ENCODE peak calls at places on chromosomes 7 and 10, in five cellular contexts. C is GM23338; B is renal cortical epithelial cell; V is activated CD8-positive, alpha-beta memory T cell treated with anti-CD3 and anti-CD28 coated beads, Interleukin-2, amount 50 U/mL, for 4 hours; H is WTC11. M is an unnamed sample.

GRCh38 chr7:119175916-119176627 is 951.6 kb downstream of the ANKRD7 start:
- DNase-seq in H (peak), B (peak), C (peak), V (no peak), M (peak)

GRCh38 chr10:21452203-21452602 is 73.3 kb downstream of the SKIDA1 start:
- DNase-seq in B (no peak), H (no peak), V (no peak), C (peak), M (no peak)

GRCh38 chr7:3754488-3755365 is 453.7 kb downstream of the SDK1 start:
- DNase-seq in H (no peak), B (no peak), C (peak), V (no peak), M (no peak)

GRCh38 chr7:132782777-132783633 is 206.7 kb upstream of the PLXNA4 start:
- DNase-seq in C (no peak), B (peak), V (no peak), H (no peak), M (peak)

GRCh38 chr7:82247814-82248433 is 195.7 kb downstream of the CACNA2D1 start:
- DNase-seq in V (no peak), H (no peak), B (peak), C (peak), M (no peak)

GRCh38 chr10:122220736-122221135 is 50.4 kb upstream of the BTBD16 start:
- DNase-seq in V (no peak), H (no peak), C (no peak), B (no peak), M (no peak)

GRCh38 chr10:67256984-67257383 is 331.1 kb downstream of the LRRTM3 start:
- DNase-seq in V (no peak), C (no peak), H (no peak), B (no peak), M (no peak)

GRCh38 chr7:37327288-37327687 is 121.4 kb downstream of the ELMO1 start:
- DNase-seq in C (no peak), V (no peak), B (no peak), H (no peak), M (no peak)

GRCh38 chr7:50285259-50285658 is 19.3 kb upstream of the IKZF1 start:
- DNase-seq in V (no peak), C (no peak), H (no peak), B (no peak), M (no peak)

GRCh38 chr7:111752022-111752582 is 189.8 kb upstream of the IMMP2L start:
- DNase-seq in C (peak), H (peak), V (peak), B (no peak), M (no peak)

GRCh38 chr10:103545366-103545765 is 51.9 kb downstream of the NEURL1 start:
- DNase-seq in H (no peak), C (no peak), B (no peak), V (no peak), M (no peak)

GRCh38 chr10:16626697-16627096 is 105.0 kb upstream of the C1QL3 start:
- DNase-seq in H (peak), B (no peak), C (peak), V (no peak), M (no peak)

GRCh38 chr10:1104971-1105370 is 48.8 kb downstream of the WDR37 start:
- DNase-seq in H (no peak), V (no peak), B (no peak), C (no peak), M (no peak)

GRCh38 chr7:81445462-81445861 is 324.4 kb downstream of the HGF start:
- DNase-seq in C (no peak), B (no peak), V (no peak), H (no peak), M (no peak)

GRCh38 chr7:3710531-3710930 is 409.5 kb downstream of the SDK1 start:
- DNase-seq in B (no peak), C (no peak), V (no peak), H (no peak), M (no peak)

GRCh38 chr10:98425511-98426352 is 10.8 kb upstream of the PYROXD2 start:
- DNase-seq in C (peak), H (peak), B (peak), V (peak), M (no peak)

GRCh38 chr7:15168489-15168888 is 265.9 kb upstream of the DGKB start:
- DNase-seq in V (no peak), C (peak), B (peak), H (no peak), M (no peak)

GRCh38 chr7:47327306-47327697 is 254.6 kb downstream of the TNS3 start:
- DNase-seq in V (no peak), B (no peak), C (no peak), H (no peak), M (no peak)

GRCh38 chr7:107690611-107691010 is 30.0 kb downstream of the SLC26A4 start:
- DNase-seq in H (no peak), C (peak), B (no peak), V (no peak), M (no peak)

GRCh38 chr10:76697923-76698322 is 939.7 kb downstream of the KCNMA1 start:
- DNase-seq in H (no peak), V (no peak), C (peak), B (no peak), M (no peak)

GRCh38 chr7:94620703-94621118 is 35.2 kb downstream of the SGCE start:
- DNase-seq in H (no peak), B (peak), C (no peak), V (peak), M (peak)

GRCh38 chr7:5428470-5429252 is 5.0 kb upstream of the TNRC18 start:
- DNase-seq in V (no peak), C (peak), H (peak), B (peak), M (no peak)

GRCh38 chr7:111771638-111772037 is 209.3 kb upstream of the IMMP2L start:
- DNase-seq in V (no peak), B (no peak), H (no peak), C (peak), M (no peak)

GRCh38 chr10:7889947-7890542 is 71.7 kb downstream of the TAF3 start:
- DNase-seq in H (no peak), B (no peak), C (peak), V (no peak), M (no peak)

GRCh38 chr10:132114953-132115520 is 49.3 kb downstream of the JAKMIP3 start:
- DNase-seq in V (peak), B (no peak), C (no peak), H (peak), M (no peak)

GRCh38 chr10:1412531-1413189 is 324.7 kb downstream of the ADARB2 start:
- DNase-seq in C (no peak), H (no peak), B (no peak), V (no peak), M (no peak)

GRCh38 chr10:78584266-78584665 is 484.5 kb upstream of the ZMIZ1 start:
- DNase-seq in V (no peak), B (no peak), C (no peak), H (no peak), M (no peak)

GRCh38 chr7:18345641-18346234 is 149.8 kb upstream of the HDAC9 start:
- DNase-seq in V (peak), C (peak), H (peak), B (peak), M (no peak)

GRCh38 chr10:21519327-21519933 is 6.1 kb downstream of the SKIDA1 start:
- DNase-seq in V (no peak), B (no peak), H (no peak), C (no peak), M (no peak)